ENCODE peak calls at places on chromosomes 16 and 17, in six cellular contexts. C is cardiac muscle cell, P is vagina, N is AG04450, V is omental fat pad, U is endodermal cell. J is an unnamed sample.

GRCh38 chr17:13024526-13025263 is 6.9 kb upstream of the ELAC2 start:
- DNase-seq in P (no peak), V (no peak), U (peak; percentile 97), C (peak; percentile 79), N (peak; percentile 16), J (peak; percentile 90)

GRCh38 chr17:50221500-50222480 is 20.4 kb upstream of the COL1A1 start:
- DNase-seq in V (no peak), P (peak; percentile 88), N (no peak), C (no peak), U (peak; percentile 51), J (no peak)

GRCh38 chr17:72407336-72408121 is 286.7 kb downstream of the SOX9 start:
- DNase-seq in N (peak; percentile 94), C (no peak), P (no peak), U (peak; percentile 85), V (no peak), J (no peak)

GRCh38 chr16:72189865-72190371 is 18.0 kb upstream of the PMFBP1 start:
- DNase-seq in C (no peak), U (no peak), V (no peak), P (no peak), N (no peak), J (no peak)

GRCh38 chr16:86101135-86101911 is 202.4 kb downstream of the IRF8 start:
- DNase-seq in N (no peak), P (no peak), V (no peak), C (no peak), U (peak; percentile 36), J (no peak)

GRCh38 chr16:57479422-57480126 is 6.7 kb downstream of the DOK4 start:
- DNase-seq in P (no peak), U (peak; percentile 88), V (no peak), C (peak; percentile 69), N (no peak), J (no peak)

GRCh38 chr16:30033270-30033669 is 2.2 kb upstream of the TLCD3B start:
- DNase-seq in V (no peak), N (no peak), P (no peak), C (no peak), U (no peak), J (no peak)

GRCh38 chr16:70453891-70454220 is 539 bp upstream of the FCSK start:
- DNase-seq in V (no peak), N (no peak), U (no peak), P (no peak), C (no peak), J (no peak)

GRCh38 chr17:78865682-78866390 is 25.2 kb upstream of the USP36 start:
- DNase-seq in V (peak; percentile 61), C (peak; percentile 83), U (peak; percentile 99), P (no peak), N (peak; percentile 63), J (peak; percentile 87)

GRCh38 chr16:86565181-86565631 is 1.4 kb upstream of the FOXC2 start:
- DNase-seq in U (no peak), C (no peak), V (no peak), N (no peak), P (no peak), J (no peak)

GRCh38 chr17:15133143-15133542 is 132.0 kb downstream of the PMP22 start:
- DNase-seq in V (no peak), P (no peak), C (no peak), U (no peak), N (no peak), J (no peak)

DNA sequence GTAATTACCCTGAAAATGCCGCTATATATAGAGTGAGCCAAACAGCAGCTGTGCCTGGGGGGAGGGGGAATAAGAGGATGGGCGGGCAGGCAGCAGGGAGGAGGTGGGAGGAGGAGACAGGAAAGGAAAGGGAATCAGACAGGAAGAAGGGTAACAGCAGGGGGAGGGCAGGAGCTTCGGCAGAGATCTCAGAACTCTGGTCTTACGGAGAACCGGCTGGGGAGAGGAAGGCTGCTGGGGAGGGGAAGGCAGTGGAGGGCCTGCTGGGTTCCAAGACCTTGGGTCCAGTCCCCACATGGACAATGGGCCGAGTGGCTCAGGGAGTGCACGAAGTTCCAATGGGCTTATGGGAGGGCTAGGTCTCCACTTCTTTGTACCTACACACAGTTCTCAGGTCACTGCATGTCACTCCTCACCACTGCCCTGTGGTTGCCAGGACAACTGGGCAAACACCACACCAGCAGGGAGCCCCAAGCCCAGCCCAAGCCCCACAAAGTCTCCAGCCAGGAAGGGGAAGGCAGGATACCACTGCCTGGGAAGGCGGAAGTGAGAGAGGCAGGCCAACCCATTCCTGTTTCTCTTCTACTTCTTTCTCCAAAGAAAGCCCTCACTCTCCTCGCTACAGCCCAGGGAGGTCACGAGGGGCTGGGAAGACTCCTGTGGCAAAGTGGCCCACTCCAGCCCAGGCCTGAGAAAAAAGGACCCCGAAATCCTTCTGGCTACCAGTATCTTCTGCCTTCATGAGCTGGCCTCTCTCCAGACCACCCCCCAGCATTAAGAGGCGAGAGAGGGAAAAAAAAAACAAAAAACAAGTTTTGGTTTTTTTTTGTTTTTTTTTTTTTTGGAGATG is 25.3 kb downstream of the G6PC3 start:
- DNase-seq in C (peak; percentile 89), V (no peak), P (no peak), N (peak; percentile 79), U (peak; percentile 99), J (peak; percentile 84)
- TF ChIP-seq CTCF in C (peak; percentile 22), V (no peak), P (no peak), N (peak; percentile 45), U (no peak), J (no peak)

GRCh38 chr17:69335018-69335417 is 8.1 kb upstream of the ABCA5 start:
- DNase-seq in N (no peak), V (no peak), C (peak; percentile 23), U (no peak), P (no peak), J (no peak)
- TF ChIP-seq CTCF in N (peak; percentile 49), V (no peak), C (peak; percentile 46), U (peak; percentile 77), P (no peak), J (no peak)

DNA sequence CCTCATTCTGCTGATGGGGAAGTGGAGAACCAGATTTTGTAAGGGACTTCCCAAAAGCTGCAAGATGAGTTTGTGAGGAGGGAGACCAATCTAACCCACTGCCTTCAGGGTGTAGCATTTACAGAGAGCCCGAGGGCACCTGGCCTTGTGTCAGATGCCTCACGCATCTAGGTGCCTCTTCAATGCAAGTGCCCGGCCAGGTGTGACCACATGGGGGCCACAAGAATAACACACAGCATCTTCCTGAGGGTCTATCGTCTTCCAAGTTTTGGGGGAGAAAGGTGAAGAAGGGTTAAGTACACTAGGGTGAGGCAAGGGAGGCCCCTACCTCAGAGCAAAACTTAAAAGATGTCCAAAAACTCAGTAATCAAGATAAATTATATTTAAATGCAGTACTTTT is 401.7 kb upstream of the CDH5 start:
- DNase-seq in C (no peak), U (peak; percentile 58), V (no peak), P (no peak), N (no peak), J (no peak)
- TF ChIP-seq CTCF in C (no peak), U (peak; percentile 70), V (no peak), P (no peak), N (no peak), J (no peak)

GRCh38 chr16:53741546-53741945 is 37.6 kb downstream of the FTO start:
- DNase-seq in U (no peak), C (no peak), N (no peak), V (no peak), P (no peak), J (no peak)

GRCh38 chr16:53744449-53744848 is 40.5 kb downstream of the FTO start:
- DNase-seq in N (no peak), C (no peak), V (no peak), P (no peak), U (peak; percentile 62), J (no peak)

GRCh38 chr16:53745126-53745525 is 41.2 kb downstream of the FTO start:
- DNase-seq in P (no peak), N (no peak), U (no peak), V (no peak), C (no peak), J (no peak)

GRCh38 chr16:53743149-53743566 is 39.2 kb downstream of the FTO start:
- DNase-seq in U (peak; percentile 68), N (no peak), C (no peak), V (no peak), P (no peak), J (peak; percentile 8)

DNA sequence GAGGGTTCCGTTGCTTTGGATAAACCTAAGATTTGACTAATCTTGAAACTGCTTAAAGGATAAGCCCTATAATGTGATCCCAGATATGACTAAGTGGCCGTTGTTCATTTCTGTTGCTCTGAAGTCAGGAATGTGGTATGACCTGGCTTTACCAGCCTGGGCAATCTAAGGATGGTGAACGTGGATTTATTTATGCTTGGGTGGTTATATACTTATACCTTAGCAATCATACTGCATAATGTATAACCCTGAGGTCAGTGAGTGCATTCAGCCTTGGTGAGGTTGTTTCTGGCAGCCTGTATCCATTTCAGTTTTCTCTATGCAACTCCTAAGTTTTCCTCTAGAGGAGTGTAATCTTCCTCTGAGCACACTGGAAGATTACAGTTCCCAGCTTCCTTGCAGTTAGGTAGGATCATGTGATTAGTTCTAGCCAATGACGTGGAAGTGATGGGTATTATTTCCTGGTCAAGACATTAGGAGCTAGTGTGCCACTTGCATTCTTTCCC is 41.9 kb downstream of the FTO start:
- DNase-seq in P (no peak), N (no peak), C (no peak), V (no peak), U (no peak), J (no peak)
- TF ChIP-seq CTCF in P (no peak), N (peak; percentile 40), C (peak; percentile 10), V (no peak), U (peak; percentile 49), J (no peak)

GRCh38 chr17:3879181-3879580 is 13.7 kb downstream of the CAMKK1 start:
- DNase-seq in C (peak; percentile 52), V (no peak), U (no peak), P (no peak), N (no peak), J (no peak)
- TF ChIP-seq CTCF in C (no peak), V (no peak), U (no peak), P (no peak), N (no peak), J (no peak)

GRCh38 chr17:57739402-57740224 is 5.5 kb downstream of the CCDC182 start:
- DNase-seq in C (peak; percentile 29), V (no peak), U (peak; percentile 82), P (no peak), N (no peak), J (no peak)
- TF ChIP-seq CTCF in C (peak; percentile 28), V (no peak), U (peak; percentile 76), P (no peak), N (peak; percentile 23), J (no peak)

GRCh38 chr17:82062076-82062983 is 3.3 kb downstream of the DUS1L start:
- DNase-seq in N (no peak), V (no peak), C (no peak), U (no peak), P (no peak), J (no peak)
- TF ChIP-seq CTCF in N (no peak), V (no peak), C (no peak), U (peak; percentile 26), P (no peak), J (no peak)